ENCODE peak calls at places on chromosome 11, in eight cellular contexts. J is stomach, B is HL-60, A is GM12878, R is heart right ventricle, Q is uterus, X is cardiac muscle cell, Z is GM23338. C is an unnamed sample.

GRCh38 chr11:35323076-35323868 is 96.1 kb downstream of the SLC1A2 start:
- DNase-seq in J (no peak), B (no peak), A (no peak), R (no peak), Q (no peak), X (no peak), Z (no peak), C (no peak)

GRCh38 chr11:12802418-12803085 is 128.3 kb downstream of the TEAD1 start:
- DNase-seq in J (peak; percentile 92), B (no peak), A (no peak), R (peak; percentile 34), Q (peak; percentile 54), X (no peak), Z (peak; percentile 27), C (peak; percentile 70)

GRCh38 chr11:1160231-1161101 is 2.7 kb downstream of the MUC5AC start:
- DNase-seq in J (peak; percentile 26), B (no peak), A (no peak), R (peak; percentile 9), Q (no peak), X (no peak), Z (no peak), C (no peak)

GRCh38 chr11:112650568-112650967 is 310.7 kb upstream of the NCAM1 start:
- DNase-seq in J (no peak), B (no peak), A (no peak), R (no peak), Q (no peak), X (no peak), Z (no peak), C (no peak)

GRCh38 chr11:128860571-128861361 is 6.3 kb downstream of the KCNJ1 start:
- DNase-seq in J (no peak), B (no peak), A (no peak), R (no peak), Q (no peak), X (no peak), Z (no peak), C (no peak)

GRCh38 chr11:93198221-93198650 is 445 bp upstream of the SLC36A4 start:
- DNase-seq in J (no peak), B (no peak), A (peak; percentile 4), R (no peak), Q (no peak), X (no peak), Z (no peak), C (no peak)

GRCh38 chr11:75349540-75350116 is 1.8 kb downstream of the ARRB1 start:
- DNase-seq in J (no peak), B (peak; percentile 39), A (no peak), R (peak; percentile 37), Q (no peak), X (no peak), Z (no peak), C (no peak)

GRCh38 chr11:15106201-15106965 is 8.3 kb upstream of the INSC start:
- DNase-seq in J (no peak), B (no peak), A (no peak), R (no peak), Q (no peak), X (no peak), Z (no peak), C (no peak)

GRCh38 chr11:69787457-69787856 is 12.3 kb upstream of the FGF4 start:
- DNase-seq in J (no peak), B (no peak), A (no peak), R (no peak), Q (no peak), X (no peak), Z (no peak), C (no peak)

GRCh38 chr11:130904380-130904779 is 11.9 kb downstream of the SNX19 start:
- DNase-seq in J (no peak), B (no peak), A (no peak), R (no peak), Q (no peak), X (no peak), Z (peak; percentile 39), C (no peak)

GRCh38 chr11:115503886-115504278 is 333 bp downstream of the CADM1 start:
- DNase-seq in J (no peak), B (no peak), A (no peak), R (peak; percentile 29), Q (no peak), X (no peak), Z (no peak), C (no peak)

GRCh38 chr11:125201525-125202121 is 37.1 kb downstream of the PKNOX2 start:
- DNase-seq in J (peak; percentile 69), B (no peak), A (no peak), R (no peak), Q (peak; percentile 56), X (no peak), Z (peak; percentile 17), C (no peak)

GRCh38 chr11:2791521-2792375 is 92.0 kb upstream of the KCNQ1OT1 start:
- DNase-seq in J (peak; percentile 61), B (no peak), A (no peak), R (peak; percentile 45), Q (peak; percentile 25), X (no peak), Z (peak; percentile 66), C (no peak)

GRCh38 chr11:35619754-35620640 is 1.7 kb downstream of the FJX1 start:
- DNase-seq in J (no peak), B (no peak), A (no peak), R (peak; percentile 24), Q (no peak), X (peak; percentile 56), Z (peak; percentile 89), C (no peak)

GRCh38 chr11:39174228-39174627 is 2285.2 kb downstream of the LRRC4C start:
- DNase-seq in J (no peak), B (no peak), A (no peak), R (no peak), Q (no peak), X (no peak), Z (no peak), C (no peak)

GRCh38 chr11:64202992-64203391 is 3.5 kb upstream of the FERMT3 start:
- DNase-seq in J (no peak), B (no peak), A (no peak), R (no peak), Q (no peak), X (no peak), Z (no peak), C (no peak)
- TF ChIP-seq CTCF in J (no peak), B (no peak), A (no peak), R (no peak), Q (no peak), X (no peak), Z (no peak), C (no peak)

GRCh38 chr11:46106530-46107407 is 14.5 kb downstream of the PHF21A start:
- DNase-seq in J (no peak), B (peak; percentile 63), A (no peak), R (no peak), Q (no peak), X (peak; percentile 44), Z (peak; percentile 51), C (no peak)

GRCh38 chr11:46105134-46105628 is 16.1 kb downstream of the PHF21A start:
- DNase-seq in J (no peak), B (no peak), A (no peak), R (no peak), Q (no peak), X (no peak), Z (no peak), C (no peak)

GRCh38 chr11:46107408-46107718 is 13.9 kb downstream of the PHF21A start:
- DNase-seq in J (no peak), B (no peak), A (no peak), R (no peak), Q (no peak), X (no peak), Z (no peak), C (no peak)

GRCh38 chr11:46107780-46108179 is 13.5 kb downstream of the PHF21A start:
- DNase-seq in J (no peak), B (no peak), A (no peak), R (no peak), Q (no peak), X (no peak), Z (no peak), C (no peak)

GRCh38 chr11:46105902-46106301 is 15.4 kb downstream of the PHF21A start:
- DNase-seq in J (no peak), B (peak; percentile 28), A (no peak), R (no peak), Q (no peak), X (no peak), Z (no peak), C (no peak)
- H3K27ac ChIP-seq in J (no peak overlapping the region), B (no peak overlapping the region), A (no peak overlapping the region), R (no peak overlapping the region), Q (no peak overlapping the region), X (no peak overlapping the region), Z (no peak overlapping the region), C (no peak overlapping the region)

DNA sequence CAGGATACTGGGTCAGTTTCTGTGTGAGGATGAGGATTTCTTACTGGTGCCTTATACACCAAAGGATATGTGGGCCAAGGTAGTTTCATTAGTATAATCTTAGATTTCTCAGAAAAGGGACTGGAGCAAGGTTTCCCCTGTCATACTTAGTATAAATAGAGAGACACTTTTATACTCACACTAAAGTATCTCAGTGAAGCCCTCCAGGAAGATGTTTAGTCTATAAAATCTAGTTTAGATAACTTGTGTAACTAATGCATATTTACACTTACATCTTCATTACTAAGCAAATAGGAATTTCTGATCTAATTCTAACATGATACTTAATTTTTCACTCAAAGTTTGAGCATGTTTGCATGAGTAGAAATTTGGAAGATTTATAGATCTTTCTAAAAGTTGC is 11.1 kb downstream of the EMSY start:
- DNase-seq in J (no peak), B (no peak), A (no peak), R (no peak), Q (no peak), X (no peak), Z (no peak), C (no peak)
- H3K4me3 ChIP-seq in J (no peak overlapping the region), B (no peak overlapping the region), A (no peak overlapping the region), R (no peak overlapping the region), Q (no peak overlapping the region), X (no peak overlapping the region), Z (peak overlapping the region; percentile 0), C (no peak overlapping the region)

GRCh38 chr11:100831929-100832480 is 144.9 kb downstream of the ARHGAP42 start:
- DNase-seq in J (no peak), B (no peak), A (no peak), R (peak; percentile 13), Q (no peak), X (no peak), Z (no peak), C (no peak)

GRCh38 chr11:100830978-100831732 is 144.1 kb downstream of the ARHGAP42 start:
- DNase-seq in J (no peak), B (no peak), A (no peak), R (no peak), Q (peak; percentile 19), X (no peak), Z (peak; percentile 30), C (no peak)

GRCh38 chr11:100830295-100830694 is 143.2 kb downstream of the ARHGAP42 start:
- DNase-seq in J (peak; percentile 41), B (no peak), A (no peak), R (peak; percentile 11), Q (no peak), X (peak; percentile 61), Z (no peak), C (no peak)

GRCh38 chr11:100825610-100826009 is 138.5 kb downstream of the ARHGAP42 start:
- DNase-seq in J (no peak), B (no peak), A (no peak), R (no peak), Q (no peak), X (no peak), Z (no peak), C (no peak)

GRCh38 chr11:100827934-100828661 is 141.0 kb downstream of the ARHGAP42 start:
- DNase-seq in J (no peak), B (no peak), A (peak; percentile 32), R (no peak), Q (no peak), X (peak; percentile 65), Z (peak; percentile 68), C (no peak)
- TF ChIP-seq CTCF in J (peak; percentile 18), B (no peak), A (peak; percentile 36), R (peak; percentile 24), Q (no peak), X (peak; percentile 26), Z (peak; percentile 52), C (peak; percentile 33)

C was measured in right atrium auricular region.